ENCODE peak calls at places on chromosomes 12 and 14, in seven cellular contexts. One of them, this sample, is unnamed.

GRCh38 chr14:22549981-22550670 is 38.9 kb downstream of the DAD1 start:
- DNase-seq in midbrain: no peak
- DNase-seq in OCI-LY7: peak; percentile 70
- DNase-seq in stimulated activated CD4-positive, alpha-beta T cell treated with anti-CD3 and anti-CD28 coated beads, Interleukin-15, amount 100 ng/mL, for 24 hours: peak; percentile 83
- DNase-seq in Right ventricle myocardium superior: no peak
- DNase-seq in head of caudate nucleus: no peak
- DNase-seq in upper lobe of right lung: no peak
- DNase-seq in this sample: no peak

GRCh38 chr12:56358836-56359532 is 923 bp downstream of the STAT2 start:
- DNase-seq in stimulated activated CD4-positive, alpha-beta T cell treated with anti-CD3 and anti-CD28 coated beads, Interleukin-15, amount 100 ng/mL, for 24 hours: no peak
- DNase-seq in head of caudate nucleus: peak; percentile 15
- DNase-seq in upper lobe of right lung: no peak
- DNase-seq in midbrain: peak; percentile 78
- DNase-seq in OCI-LY7: peak; percentile 40
- DNase-seq in Right ventricle myocardium superior: no peak
- DNase-seq in this sample: no peak

GRCh38 chr12:31570880-31571279 is 20.1 kb downstream of the DENND5B start:
- DNase-seq in stimulated activated CD4-positive, alpha-beta T cell treated with anti-CD3 and anti-CD28 coated beads, Interleukin-15, amount 100 ng/mL, for 24 hours: no peak
- DNase-seq in upper lobe of right lung: no peak
- DNase-seq in OCI-LY7: no peak
- DNase-seq in head of caudate nucleus: no peak
- DNase-seq in Right ventricle myocardium superior: no peak
- DNase-seq in midbrain: no peak
- DNase-seq in this sample: no peak

GRCh38 chr14:104221636-104222375 is 83.4 kb downstream of the KIF26A start:
- DNase-seq in OCI-LY7: no peak
- DNase-seq in Right ventricle myocardium superior: no peak
- DNase-seq in stimulated activated CD4-positive, alpha-beta T cell treated with anti-CD3 and anti-CD28 coated beads, Interleukin-15, amount 100 ng/mL, for 24 hours: no peak
- DNase-seq in head of caudate nucleus: no peak
- DNase-seq in midbrain: no peak
- DNase-seq in upper lobe of right lung: peak; percentile 56
- DNase-seq in this sample: no peak

GRCh38 chr14:35712466-35712865 is 96.6 kb downstream of the RALGAPA1 start:
- DNase-seq in Right ventricle myocardium superior: no peak
- DNase-seq in head of caudate nucleus: no peak
- DNase-seq in upper lobe of right lung: no peak
- DNase-seq in midbrain: no peak
- DNase-seq in OCI-LY7: no peak
- DNase-seq in stimulated activated CD4-positive, alpha-beta T cell treated with anti-CD3 and anti-CD28 coated beads, Interleukin-15, amount 100 ng/mL, for 24 hours: no peak
- DNase-seq in this sample: no peak

GRCh38 chr14:96269359-96269710 is 13.3 kb downstream of the BDKRB1 start:
- DNase-seq in upper lobe of right lung: no peak
- DNase-seq in stimulated activated CD4-positive, alpha-beta T cell treated with anti-CD3 and anti-CD28 coated beads, Interleukin-15, amount 100 ng/mL, for 24 hours: no peak
- DNase-seq in OCI-LY7: no peak
- DNase-seq in head of caudate nucleus: no peak
- DNase-seq in midbrain: no peak
- DNase-seq in Right ventricle myocardium superior: no peak
- DNase-seq in this sample: no peak

GRCh38 chr14:74596747-74597456 is 15.1 kb downstream of the LTBP2 start:
- DNase-seq in OCI-LY7: no peak
- DNase-seq in upper lobe of right lung: no peak
- DNase-seq in Right ventricle myocardium superior: peak; percentile 41
- DNase-seq in midbrain: no peak
- DNase-seq in stimulated activated CD4-positive, alpha-beta T cell treated with anti-CD3 and anti-CD28 coated beads, Interleukin-15, amount 100 ng/mL, for 24 hours: no peak
- DNase-seq in head of caudate nucleus: no peak
- DNase-seq in this sample: no peak

GRCh38 chr12:48296586-48297396 is 53.9 kb downstream of the ZNF641 start:
- DNase-seq in Right ventricle myocardium superior: peak; percentile 86
- DNase-seq in OCI-LY7: no peak
- DNase-seq in midbrain: peak; percentile 83
- DNase-seq in head of caudate nucleus: peak; percentile 83
- DNase-seq in upper lobe of right lung: peak; percentile 91
- DNase-seq in stimulated activated CD4-positive, alpha-beta T cell treated with anti-CD3 and anti-CD28 coated beads, Interleukin-15, amount 100 ng/mL, for 24 hours: peak; percentile 72
- DNase-seq in this sample: peak; percentile 76

GRCh38 chr12:124938606-124939427 is 24.4 kb upstream of the UBC start:
- DNase-seq in stimulated activated CD4-positive, alpha-beta T cell treated with anti-CD3 and anti-CD28 coated beads, Interleukin-15, amount 100 ng/mL, for 24 hours: peak; percentile 66
- DNase-seq in head of caudate nucleus: peak; percentile 61
- DNase-seq in Right ventricle myocardium superior: peak; percentile 71
- DNase-seq in OCI-LY7: peak; percentile 88
- DNase-seq in upper lobe of right lung: peak; percentile 79
- DNase-seq in midbrain: no peak
- DNase-seq in this sample: peak; percentile 95

GRCh38 chr12:50845021-50845647 is 2.4 kb downstream of the TMPRSS12 start:
- DNase-seq in Right ventricle myocardium superior: no peak
- DNase-seq in upper lobe of right lung: no peak
- DNase-seq in OCI-LY7: no peak
- DNase-seq in stimulated activated CD4-positive, alpha-beta T cell treated with anti-CD3 and anti-CD28 coated beads, Interleukin-15, amount 100 ng/mL, for 24 hours: no peak
- DNase-seq in head of caudate nucleus: no peak
- DNase-seq in midbrain: no peak
- DNase-seq in this sample: no peak

GRCh38 chr14:70663707-70664179 is 22.0 kb downstream of the TTC9 start:
- DNase-seq in head of caudate nucleus: no peak
- DNase-seq in stimulated activated CD4-positive, alpha-beta T cell treated with anti-CD3 and anti-CD28 coated beads, Interleukin-15, amount 100 ng/mL, for 24 hours: no peak
- DNase-seq in OCI-LY7: peak; percentile 48
- DNase-seq in Right ventricle myocardium superior: no peak
- DNase-seq in midbrain: no peak
- DNase-seq in upper lobe of right lung: no peak
- DNase-seq in this sample: no peak

GRCh38 chr12:13084898-13085640 is 18.4 kb downstream of the GSG1 start:
- DNase-seq in OCI-LY7: no peak
- DNase-seq in midbrain: no peak
- DNase-seq in Right ventricle myocardium superior: no peak
- DNase-seq in stimulated activated CD4-positive, alpha-beta T cell treated with anti-CD3 and anti-CD28 coated beads, Interleukin-15, amount 100 ng/mL, for 24 hours: no peak
- DNase-seq in head of caudate nucleus: no peak
- DNase-seq in upper lobe of right lung: no peak
- DNase-seq in this sample: no peak

GRCh38 chr14:50792058-50792477 is 38.9 kb downstream of the NIN start:
- DNase-seq in Right ventricle myocardium superior: no peak
- DNase-seq in OCI-LY7: peak; percentile 71
- DNase-seq in head of caudate nucleus: no peak
- DNase-seq in midbrain: no peak
- DNase-seq in stimulated activated CD4-positive, alpha-beta T cell treated with anti-CD3 and anti-CD28 coated beads, Interleukin-15, amount 100 ng/mL, for 24 hours: no peak
- DNase-seq in upper lobe of right lung: no peak
- DNase-seq in this sample: no peak

This sample was measured in NCI-H460.